ENCODE peak calls at places on chromosomes 5 and 9, in eight cellular contexts. L is substantia nigra; U is C1 segment of cervical spinal cord; P is stimulated activated naive CD8-positive, alpha-beta T cell treated with anti-CD3 and anti-CD28 coated beads, Interleukin-15, amount 100 ng/mL, for 72 hours; I is NCI-H1092 treated with DMSO at 0.1 percent for 48 hours; B is NCI-H2081; F is KBM-7; J is fibroblast of mammary gland. Y is an unnamed sample.

GRCh38 chr5:57456531-57457135 is 26.0 kb downstream of the ACTBL2 start:
- DNase-seq in L (no peak), U (no peak), P (no peak), I (no peak), B (no peak), F (no peak), J (no peak), Y (no peak)

GRCh38 chr9:108182950-108183381 is 672.8 kb downstream of the ACTL7B start:
- DNase-seq in L (no peak), U (no peak), P (no peak), I (no peak), B (no peak), F (peak), J (peak), Y (no peak)

GRCh38 chr5:149938272-149938671 is 6.3 kb downstream of the PDE6A start:
- DNase-seq in L (no peak), U (no peak), P (no peak), I (no peak), B (no peak), F (no peak), J (peak), Y (no peak)

GRCh38 chr5:169876376-169876775 is 103.9 kb downstream of the INSYN2B start:
- DNase-seq in L (no peak), U (no peak), P (no peak), I (no peak), B (no peak), F (no peak), J (no peak), Y (no peak)

GRCh38 chr5:5126444-5126843 is 13.7 kb upstream of the ADAMTS16 start:
- DNase-seq in L (no peak), U (no peak), P (no peak), I (no peak), B (no peak), F (no peak), J (peak), Y (no peak)

GRCh38 chr9:116574027-116574679 is 113.0 kb upstream of the TRIM32 start:
- DNase-seq in L (no peak), U (no peak), P (no peak), I (peak), B (peak), F (no peak), J (no peak), Y (no peak)

GRCh38 chr9:111866976-111867375 is 29.6 kb upstream of the UGCG start:
- DNase-seq in L (no peak), U (no peak), P (no peak), I (no peak), B (no peak), F (peak), J (peak), Y (no peak)

GRCh38 chr5:1004598-1005361 is 3.8 kb upstream of the NKD2 start:
- DNase-seq in L (no peak), U (no peak), P (peak), I (no peak), B (peak), F (peak), J (peak), Y (peak)

GRCh38 chr9:87062706-87063105 is 115.4 kb upstream of the GAS1 start:
- DNase-seq in L (no peak), U (no peak), P (no peak), I (no peak), B (no peak), F (no peak), J (no peak), Y (no peak)

GRCh38 chr5:126235628-126236027 is 187.6 kb upstream of the GRAMD2B start:
- DNase-seq in L (no peak), U (no peak), P (no peak), I (no peak), B (no peak), F (no peak), J (no peak), Y (no peak)

GRCh38 chr9:113011911-113012381 is at the start of gene ZNF883:
- DNase-seq in L (peak), U (peak), P (peak), I (peak), B (peak), F (no peak), J (peak), Y (peak)

GRCh38 chr9:71004196-71004595 is 117.2 kb downstream of the TRPM3 start:
- DNase-seq in L (no peak), U (no peak), P (no peak), I (no peak), B (no peak), F (no peak), J (no peak), Y (no peak)

GRCh38 chr5:149616727-149617284 is 35.5 kb downstream of the ARHGEF37 start:
- DNase-seq in L (no peak), U (no peak), P (peak), I (no peak), B (no peak), F (no peak), J (no peak), Y (no peak)

GRCh38 chr9:79673614-79674013 is 101.8 kb downstream of the TLE4 start:
- DNase-seq in L (no peak), U (no peak), P (no peak), I (no peak), B (no peak), F (no peak), J (no peak), Y (no peak)

GRCh38 chr5:151651997-151652645 is 34.6 kb downstream of the SPARC start:
- DNase-seq in L (peak), U (peak), P (peak), I (peak), B (peak), F (peak), J (peak), Y (peak)

GRCh38 chr5:16546712-16547111 is 70.1 kb downstream of the RETREG1 start:
- DNase-seq in L (no peak), U (no peak), P (no peak), I (no peak), B (no peak), F (no peak), J (no peak), Y (no peak)

GRCh38 chr5:43152946-43153345 is 32.2 kb downstream of the ZNF131 start:
- DNase-seq in L (no peak), U (no peak), P (no peak), I (no peak), B (no peak), F (no peak), J (peak), Y (no peak)

GRCh38 chr9:2872941-2873323 is 29.0 kb upstream of the PUM3 start:
- DNase-seq in L (no peak), U (no peak), P (no peak), I (no peak), B (peak), F (no peak), J (no peak), Y (no peak)

GRCh38 chr5:78534148-78535009 is 114.2 kb downstream of the LHFPL2 start:
- DNase-seq in L (no peak), U (no peak), P (no peak), I (no peak), B (no peak), F (no peak), J (peak), Y (no peak)

GRCh38 chr5:145680744-145681143 is 154.4 kb downstream of the PRELID2 start:
- DNase-seq in L (no peak), U (no peak), P (no peak), I (peak), B (no peak), F (no peak), J (no peak), Y (no peak)

GRCh38 chr9:107633375-107633774 is 143.8 kb upstream of the KLF4 start:
- DNase-seq in L (no peak), U (no peak), P (no peak), I (no peak), B (no peak), F (no peak), J (no peak), Y (no peak)

GRCh38 chr5:154502180-154502579 is 24.2 kb upstream of the HAND1 start:
- DNase-seq in L (no peak), U (no peak), P (no peak), I (no peak), B (no peak), F (no peak), J (no peak), Y (no peak)

GRCh38 chr5:160105686-160106085 is 13.6 kb downstream of the PWWP2A start:
- DNase-seq in L (no peak), U (no peak), P (no peak), I (no peak), B (peak), F (peak), J (peak), Y (no peak)

GRCh38 chr5:57831942-57832341 is 349.3 kb upstream of the ACTBL2 start:
- DNase-seq in L (no peak), U (no peak), P (no peak), I (no peak), B (no peak), F (no peak), J (no peak), Y (no peak)

GRCh38 chr5:87705876-87706275 is 293.1 kb upstream of the CCNH start:
- DNase-seq in L (no peak), U (no peak), P (no peak), I (no peak), B (no peak), F (no peak), J (peak), Y (no peak)

GRCh38 chr5:150059623-150060022 is 26.7 kb downstream of the CSF1R start:
- DNase-seq in L (no peak), U (no peak), P (no peak), I (no peak), B (no peak), F (no peak), J (no peak), Y (no peak)

GRCh38 chr5:172700686-172701324 is 59.7 kb downstream of the NEURL1B start:
- DNase-seq in L (no peak), U (no peak), P (no peak), I (no peak), B (no peak), F (no peak), J (no peak), Y (no peak)

GRCh38 chr9:94971378-94972131 is 245.1 kb downstream of the AOPEP start:
- DNase-seq in L (no peak), U (no peak), P (no peak), I (no peak), B (peak), F (no peak), J (no peak), Y (no peak)

GRCh38 chr5:33685873-33686550 is 205.8 kb downstream of the ADAMTS12 start:
- DNase-seq in L (no peak), U (no peak), P (no peak), I (no peak), B (no peak), F (no peak), J (no peak), Y (no peak)

GRCh38 chr9:134458111-134458845 is 132.0 kb downstream of the RXRA start:
- DNase-seq in L (no peak), U (no peak), P (no peak), I (no peak), B (no peak), F (no peak), J (peak), Y (no peak)

GRCh38 chr5:42791151-42791550 is 20.5 kb downstream of the SELENOP start:
- DNase-seq in L (no peak), U (no peak), P (no peak), I (no peak), B (peak), F (no peak), J (peak), Y (no peak)

GRCh38 chr9:129885018-129885669 is 49.9 kb downstream of the USP20 start:
- DNase-seq in L (no peak), U (peak), P (peak), I (peak), B (no peak), F (peak), J (no peak), Y (no peak)

GRCh38 chr5:133299021-133299420 is 247.2 kb downstream of the HSPA4 start:
- DNase-seq in L (no peak), U (no peak), P (no peak), I (no peak), B (no peak), F (no peak), J (no peak), Y (no peak)

GRCh38 chr5:142122116-142122515 is 13.5 kb downstream of the NDFIP1 start:
- DNase-seq in L (no peak), U (no peak), P (no peak), I (no peak), B (no peak), F (no peak), J (no peak), Y (no peak)

Y was measured in glutamatergic neuron.